ENCODE peak calls at places on chromosomes 11 and 22, in five cellular contexts. One of them, this sample, is unnamed.

GRCh38 chr11:80846442-80846841 is 1405.6 kb upstream of the TENM4 start:
- DNase-seq in colonic mucosa: no peak
- DNase-seq in GM23248: no peak
- DNase-seq in CD8-positive, alpha-beta T cell: no peak
- DNase-seq in CD8-positive, alpha-beta memory T cell: no peak
- DNase-seq in this sample: no peak

GRCh38 chr22:36872866-36873498 is 12.2 kb downstream of the NCF4 start:
- DNase-seq in colonic mucosa: no peak
- DNase-seq in GM23248: no peak
- DNase-seq in CD8-positive, alpha-beta T cell: no peak
- DNase-seq in CD8-positive, alpha-beta memory T cell: no peak
- DNase-seq in this sample: no peak

GRCh38 chr11:74493816-74494630 is 499 bp upstream of the LIPT2 start:
- DNase-seq in colonic mucosa: no peak
- DNase-seq in GM23248: peak; percentile 91
- DNase-seq in CD8-positive, alpha-beta T cell: no peak
- DNase-seq in CD8-positive, alpha-beta memory T cell: no peak
- DNase-seq in this sample: no peak

GRCh38 chr11:103483996-103484395 is 374.8 kb downstream of the DYNC2H1 start:
- DNase-seq in colonic mucosa: no peak
- DNase-seq in GM23248: no peak
- DNase-seq in CD8-positive, alpha-beta T cell: no peak
- DNase-seq in CD8-positive, alpha-beta memory T cell: no peak
- DNase-seq in this sample: no peak

GRCh38 chr11:60866911-60867870 is at the start of gene ZP1:
- DNase-seq in colonic mucosa: no peak
- DNase-seq in GM23248: no peak
- DNase-seq in CD8-positive, alpha-beta T cell: no peak
- DNase-seq in CD8-positive, alpha-beta memory T cell: no peak
- DNase-seq in this sample: no peak

GRCh38 chr22:29757096-29757495 is 9.7 kb downstream of the ZMAT5 start:
- DNase-seq in colonic mucosa: no peak
- DNase-seq in GM23248: no peak
- DNase-seq in CD8-positive, alpha-beta T cell: no peak
- DNase-seq in CD8-positive, alpha-beta memory T cell: no peak
- DNase-seq in this sample: no peak

GRCh38 chr22:36741204-36741793 is 34.6 kb downstream of the IFT27 start:
- DNase-seq in colonic mucosa: no peak
- DNase-seq in GM23248: peak; percentile 24
- DNase-seq in CD8-positive, alpha-beta T cell: no peak
- DNase-seq in CD8-positive, alpha-beta memory T cell: no peak
- DNase-seq in this sample: no peak

GRCh38 chr11:35907648-35908431 is 36.0 kb upstream of the LDLRAD3 start:
- DNase-seq in colonic mucosa: no peak
- DNase-seq in GM23248: peak; percentile 17
- DNase-seq in CD8-positive, alpha-beta T cell: no peak
- DNase-seq in CD8-positive, alpha-beta memory T cell: no peak
- DNase-seq in this sample: no peak

GRCh38 chr22:50702261-50702671 is 29.6 kb downstream of the SHANK3 start:
- DNase-seq in colonic mucosa: no peak
- DNase-seq in GM23248: no peak
- DNase-seq in CD8-positive, alpha-beta T cell: no peak
- DNase-seq in CD8-positive, alpha-beta memory T cell: no peak
- DNase-seq in this sample: no peak

GRCh38 chr11:130314749-130315285 is at the start of gene ZBTB44:
- DNase-seq in colonic mucosa: peak; percentile 96
- DNase-seq in GM23248: peak; percentile 96
- DNase-seq in CD8-positive, alpha-beta T cell: peak; percentile 91
- DNase-seq in CD8-positive, alpha-beta memory T cell: peak; percentile 87
- DNase-seq in this sample: peak; percentile 61

GRCh38 chr11:29449280-29450074 is 567.4 kb downstream of the KCNA4 start:
- DNase-seq in colonic mucosa: no peak
- DNase-seq in GM23248: peak; percentile 27
- DNase-seq in CD8-positive, alpha-beta T cell: no peak
- DNase-seq in CD8-positive, alpha-beta memory T cell: no peak
- DNase-seq in this sample: no peak

GRCh38 chr22:17199131-17199731 is 20.0 kb downstream of the ADA2 start:
- DNase-seq in colonic mucosa: no peak
- DNase-seq in GM23248: peak; percentile 77
- DNase-seq in CD8-positive, alpha-beta T cell: no peak
- DNase-seq in CD8-positive, alpha-beta memory T cell: no peak
- DNase-seq in this sample: no peak

GRCh38 chr11:103927535-103927934 is 108.9 kb upstream of the DDI1 start:
- DNase-seq in colonic mucosa: no peak
- DNase-seq in GM23248: peak; percentile 65
- DNase-seq in CD8-positive, alpha-beta T cell: no peak
- DNase-seq in CD8-positive, alpha-beta memory T cell: no peak
- DNase-seq in this sample: no peak

GRCh38 chr11:66267379-66268209 is 845 bp upstream of the RAB1B start:
- DNase-seq in colonic mucosa: peak; percentile 92
- DNase-seq in GM23248: peak; percentile 90
- DNase-seq in CD8-positive, alpha-beta T cell: peak; percentile 89
- DNase-seq in CD8-positive, alpha-beta memory T cell: peak; percentile 79
- DNase-seq in this sample: peak; percentile 75

GRCh38 chr11:44562836-44563460 is 2.5 kb upstream of the CD82 start:
- DNase-seq in colonic mucosa: no peak
- DNase-seq in GM23248: no peak
- DNase-seq in CD8-positive, alpha-beta T cell: no peak
- DNase-seq in CD8-positive, alpha-beta memory T cell: no peak
- DNase-seq in this sample: no peak

GRCh38 chr11:80320765-80321164 is 879.9 kb upstream of the TENM4 start:
- DNase-seq in colonic mucosa: no peak
- DNase-seq in GM23248: no peak
- DNase-seq in CD8-positive, alpha-beta T cell: no peak
- DNase-seq in CD8-positive, alpha-beta memory T cell: no peak
- DNase-seq in this sample: no peak

GRCh38 chr22:46084376-46084775 is 66.0 kb upstream of the PPARA start:
- DNase-seq in colonic mucosa: no peak
- DNase-seq in GM23248: no peak
- DNase-seq in CD8-positive, alpha-beta T cell: no peak
- DNase-seq in CD8-positive, alpha-beta memory T cell: no peak
- DNase-seq in this sample: no peak
- H3K27ac ChIP-seq in colonic mucosa: peak overlapping the region; percentile 71
- H3K27ac ChIP-seq in GM23248: peak overlapping the region; percentile 99
- H3K27ac ChIP-seq in CD8-positive, alpha-beta T cell: no peak overlapping the region
- H3K27ac ChIP-seq in CD8-positive, alpha-beta memory T cell: no peak overlapping the region
- H3K27ac ChIP-seq in this sample: peak overlapping the region; percentile 96

GRCh38 chr11:14361951-14362350 is 3.0 kb upstream of the RRAS2 start:
- DNase-seq in colonic mucosa: no peak
- DNase-seq in GM23248: no peak
- DNase-seq in CD8-positive, alpha-beta T cell: no peak
- DNase-seq in CD8-positive, alpha-beta memory T cell: no peak
- DNase-seq in this sample: no peak

GRCh38 chr11:14362613-14363012 is 3.6 kb upstream of the RRAS2 start:
- DNase-seq in colonic mucosa: no peak
- DNase-seq in GM23248: no peak
- DNase-seq in CD8-positive, alpha-beta T cell: no peak
- DNase-seq in CD8-positive, alpha-beta memory T cell: no peak
- DNase-seq in this sample: no peak

GRCh38 chr11:14360976-14361375 is 2.0 kb upstream of the RRAS2 start:
- DNase-seq in colonic mucosa: no peak
- DNase-seq in GM23248: no peak
- DNase-seq in CD8-positive, alpha-beta T cell: no peak
- DNase-seq in CD8-positive, alpha-beta memory T cell: no peak
- DNase-seq in this sample: no peak

GRCh38 chr11:14366936-14367335 is 8.0 kb upstream of the RRAS2 start:
- DNase-seq in colonic mucosa: no peak
- DNase-seq in GM23248: no peak
- DNase-seq in CD8-positive, alpha-beta T cell: no peak
- DNase-seq in CD8-positive, alpha-beta memory T cell: no peak
- DNase-seq in this sample: no peak

DNA sequence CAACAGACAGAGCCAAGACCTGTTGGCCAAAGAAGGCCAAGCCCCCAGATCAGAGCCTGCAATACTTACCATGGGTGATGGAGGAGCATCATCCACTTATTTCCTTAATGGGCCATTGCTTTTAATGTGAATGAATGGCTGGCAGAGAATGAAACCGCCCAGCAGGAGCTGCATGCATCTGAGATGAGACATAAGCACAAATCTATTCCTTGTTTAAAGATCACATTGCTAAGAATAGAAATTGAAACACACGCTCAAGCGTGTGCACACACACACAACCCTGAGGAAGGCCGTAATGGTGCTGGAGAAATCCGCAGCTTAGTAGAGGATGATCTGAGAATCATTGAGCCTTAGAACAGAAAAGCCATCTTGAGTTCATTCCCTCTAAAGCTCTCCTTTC is 5.3 kb upstream of the RRAS2 start:
- DNase-seq in colonic mucosa: no peak
- DNase-seq in GM23248: no peak
- DNase-seq in CD8-positive, alpha-beta T cell: no peak
- DNase-seq in CD8-positive, alpha-beta memory T cell: no peak
- DNase-seq in this sample: no peak
- H3K27me3 ChIP-seq in colonic mucosa: no peaks in the 10 kb centered on the region
- H3K27me3 ChIP-seq in GM23248: no peaks in the 10 kb centered on the region
- H3K27me3 ChIP-seq in CD8-positive, alpha-beta T cell: no peaks in the 10 kb centered on the region
- H3K27me3 ChIP-seq in CD8-positive, alpha-beta memory T cell: no peaks in the 10 kb centered on the region
- H3K27me3 ChIP-seq in this sample: no peaks in the 10 kb centered on the region

GRCh38 chr11:112805658-112806057 is 155.6 kb upstream of the NCAM1 start:
- DNase-seq in colonic mucosa: no peak
- DNase-seq in GM23248: no peak
- DNase-seq in CD8-positive, alpha-beta T cell: no peak
- DNase-seq in CD8-positive, alpha-beta memory T cell: no peak
- DNase-seq in this sample: no peak
- H3K4me1 ChIP-seq in colonic mucosa: no peaks in the 10 kb centered on the region
- H3K4me1 ChIP-seq in GM23248: no peaks in the 10 kb centered on the region
- H3K4me1 ChIP-seq in CD8-positive, alpha-beta T cell: no peaks in the 10 kb centered on the region
- H3K4me1 ChIP-seq in CD8-positive, alpha-beta memory T cell: no peaks in the 10 kb centered on the region
- H3K4me1 ChIP-seq in this sample: no peaks in the 10 kb centered on the region

DNA sequence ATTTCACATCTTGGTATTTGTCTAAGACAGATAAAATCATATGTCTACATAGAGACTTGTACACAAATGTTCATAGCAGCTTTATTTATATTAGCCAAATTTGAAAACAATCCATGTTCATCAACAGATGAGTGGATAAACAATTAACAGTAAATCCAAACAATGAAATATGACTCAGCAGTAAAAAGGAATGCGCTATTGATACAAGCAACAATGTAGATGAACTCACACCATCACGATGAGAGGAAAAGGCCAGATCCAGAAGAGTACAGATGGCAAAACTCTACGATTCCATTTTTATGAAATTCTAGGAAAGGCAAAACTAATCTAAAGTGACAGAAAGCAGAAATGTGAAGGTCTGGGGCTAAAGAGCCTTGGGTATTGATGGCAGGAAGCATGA is 384.3 kb downstream of the NTM start:
- DNase-seq in colonic mucosa: no peak
- DNase-seq in GM23248: peak; percentile 47
- DNase-seq in CD8-positive, alpha-beta T cell: no peak
- DNase-seq in CD8-positive, alpha-beta memory T cell: no peak
- DNase-seq in this sample: no peak
- H3K27ac ChIP-seq in colonic mucosa: no peak overlapping the region
- H3K27ac ChIP-seq in GM23248: peak overlapping the region; percentile 15
- H3K27ac ChIP-seq in CD8-positive, alpha-beta T cell: no peak overlapping the region
- H3K27ac ChIP-seq in CD8-positive, alpha-beta memory T cell: no peak overlapping the region
- H3K27ac ChIP-seq in this sample: no peak overlapping the region

GRCh38 chr22:33707581-33707980 is 212.7 kb downstream of the LARGE1 start:
- DNase-seq in colonic mucosa: no peak
- DNase-seq in GM23248: no peak
- DNase-seq in CD8-positive, alpha-beta T cell: no peak
- DNase-seq in CD8-positive, alpha-beta memory T cell: no peak
- DNase-seq in this sample: no peak
- H3K27me3 ChIP-seq in colonic mucosa: no peaks in the 10 kb centered on the region
- H3K27me3 ChIP-seq in GM23248: no peaks in the 10 kb centered on the region
- H3K27me3 ChIP-seq in CD8-positive, alpha-beta T cell: no peaks in the 10 kb centered on the region
- H3K27me3 ChIP-seq in CD8-positive, alpha-beta memory T cell: no peaks in the 10 kb centered on the region
- H3K27me3 ChIP-seq in this sample: no peaks in the 10 kb centered on the region

GRCh38 chr11:86724137-86724536 is 51.7 kb upstream of the ME3 start:
- DNase-seq in colonic mucosa: no peak
- DNase-seq in GM23248: no peak
- DNase-seq in CD8-positive, alpha-beta T cell: no peak
- DNase-seq in CD8-positive, alpha-beta memory T cell: no peak
- DNase-seq in this sample: no peak

GRCh38 chr11:86722748-86723147 is 50.3 kb upstream of the ME3 start:
- DNase-seq in colonic mucosa: no peak
- DNase-seq in GM23248: no peak
- DNase-seq in CD8-positive, alpha-beta T cell: no peak
- DNase-seq in CD8-positive, alpha-beta memory T cell: no peak
- DNase-seq in this sample: no peak

GRCh38 chr11:86719781-86720463 is 47.5 kb upstream of the ME3 start:
- DNase-seq in colonic mucosa: no peak
- DNase-seq in GM23248: peak; percentile 79
- DNase-seq in CD8-positive, alpha-beta T cell: no peak
- DNase-seq in CD8-positive, alpha-beta memory T cell: no peak
- DNase-seq in this sample: no peak

GRCh38 chr11:86718999-86719398 is 46.6 kb upstream of the ME3 start:
- DNase-seq in colonic mucosa: no peak
- DNase-seq in GM23248: no peak
- DNase-seq in CD8-positive, alpha-beta T cell: no peak
- DNase-seq in CD8-positive, alpha-beta memory T cell: no peak
- DNase-seq in this sample: no peak

GRCh38 chr11:86722041-86722440 is 49.6 kb upstream of the ME3 start:
- DNase-seq in colonic mucosa: no peak
- DNase-seq in GM23248: peak; percentile 85
- DNase-seq in CD8-positive, alpha-beta T cell: no peak
- DNase-seq in CD8-positive, alpha-beta memory T cell: no peak
- DNase-seq in this sample: no peak
- H3K4me1 ChIP-seq in colonic mucosa: no peaks in the 10 kb centered on the region
- H3K4me1 ChIP-seq in GM23248: peaks cover 52% of the 10 kb centered on the region
- H3K4me1 ChIP-seq in CD8-positive, alpha-beta T cell: no peaks in the 10 kb centered on the region
- H3K4me1 ChIP-seq in CD8-positive, alpha-beta memory T cell: no peaks in the 10 kb centered on the region
- H3K4me1 ChIP-seq in this sample: no peaks in the 10 kb centered on the region

GRCh38 chr11:12139144-12139881 is 28.9 kb downstream of the MICAL2 start:
- DNase-seq in colonic mucosa: no peak
- DNase-seq in GM23248: peak; percentile 38
- DNase-seq in CD8-positive, alpha-beta T cell: no peak
- DNase-seq in CD8-positive, alpha-beta memory T cell: no peak
- DNase-seq in this sample: peak; percentile 24

GRCh38 chr11:12135185-12135584 is 24.8 kb downstream of the MICAL2 start:
- DNase-seq in colonic mucosa: no peak
- DNase-seq in GM23248: no peak
- DNase-seq in CD8-positive, alpha-beta T cell: no peak
- DNase-seq in CD8-positive, alpha-beta memory T cell: no peak
- DNase-seq in this sample: no peak

GRCh38 chr11:12137938-12138731 is 27.7 kb downstream of the MICAL2 start:
- DNase-seq in colonic mucosa: no peak
- DNase-seq in GM23248: peak; percentile 67
- DNase-seq in CD8-positive, alpha-beta T cell: no peak
- DNase-seq in CD8-positive, alpha-beta memory T cell: no peak
- DNase-seq in this sample: peak; percentile 65

GRCh38 chr11:12134239-12134590 is 23.8 kb downstream of the MICAL2 start:
- DNase-seq in colonic mucosa: no peak
- DNase-seq in GM23248: no peak
- DNase-seq in CD8-positive, alpha-beta T cell: no peak
- DNase-seq in CD8-positive, alpha-beta memory T cell: no peak
- DNase-seq in this sample: no peak

GRCh38 chr11:12137005-12137690 is 26.8 kb downstream of the MICAL2 start:
- DNase-seq in colonic mucosa: peak; percentile 82
- DNase-seq in GM23248: no peak
- DNase-seq in CD8-positive, alpha-beta T cell: no peak
- DNase-seq in CD8-positive, alpha-beta memory T cell: no peak
- DNase-seq in this sample: no peak
- H3K27ac ChIP-seq in colonic mucosa: peak overlapping the region; percentile 78
- H3K27ac ChIP-seq in GM23248: peak overlapping the region; percentile 58
- H3K27ac ChIP-seq in CD8-positive, alpha-beta T cell: no peak overlapping the region
- H3K27ac ChIP-seq in CD8-positive, alpha-beta memory T cell: no peak overlapping the region
- H3K27ac ChIP-seq in this sample: peak overlapping the region; percentile 95

This sample was measured in thoracic aorta.